ENCODE peak calls at places on chromosome 14, in eight cellular contexts. One of them, this sample, is unnamed.

GRCh38 chr14:89543420-89543790 is 126.4 kb upstream of the FOXN3 start:
- DNase-seq in WERI-Rb-1: no peak
- DNase-seq in NCI-H526: no peak
- DNase-seq in COR-L47: no peak
- DNase-seq in NCI-H1092: no peak
- DNase-seq in NCI-H1694 treated with DMSO at 0.1 percent for 48 hours: no peak
- DNase-seq in NCI-H748 treated with DMSO at 0.1 percent for 48 hours: no peak
- DNase-seq in AG08396: peak
- DNase-seq in this sample: no peak

GRCh38 chr14:64572721-64573508 is 23.2 kb downstream of the PPP1R36 start:
- DNase-seq in WERI-Rb-1: no peak
- DNase-seq in NCI-H526: peak
- DNase-seq in COR-L47: no peak
- DNase-seq in NCI-H1092: no peak
- DNase-seq in NCI-H1694 treated with DMSO at 0.1 percent for 48 hours: no peak
- DNase-seq in NCI-H748 treated with DMSO at 0.1 percent for 48 hours: no peak
- DNase-seq in AG08396: no peak
- DNase-seq in this sample: no peak

GRCh38 chr14:77648520-77649200 is 32.2 kb upstream of the SPTLC2 start:
- DNase-seq in WERI-Rb-1: no peak
- DNase-seq in NCI-H526: no peak
- DNase-seq in COR-L47: no peak
- DNase-seq in NCI-H1092: no peak
- DNase-seq in NCI-H1694 treated with DMSO at 0.1 percent for 48 hours: no peak
- DNase-seq in NCI-H748 treated with DMSO at 0.1 percent for 48 hours: no peak
- DNase-seq in AG08396: no peak
- DNase-seq in this sample: no peak

GRCh38 chr14:71107921-71108320 is 200.7 kb downstream of the PCNX1 start:
- DNase-seq in WERI-Rb-1: no peak
- DNase-seq in NCI-H526: no peak
- DNase-seq in COR-L47: no peak
- DNase-seq in NCI-H1092: no peak
- DNase-seq in NCI-H1694 treated with DMSO at 0.1 percent for 48 hours: no peak
- DNase-seq in NCI-H748 treated with DMSO at 0.1 percent for 48 hours: no peak
- DNase-seq in AG08396: no peak
- DNase-seq in this sample: no peak

GRCh38 chr14:59265808-59266207 is 77.3 kb downstream of the DAAM1 start:
- DNase-seq in WERI-Rb-1: no peak
- DNase-seq in NCI-H526: no peak
- DNase-seq in COR-L47: no peak
- DNase-seq in NCI-H1092: no peak
- DNase-seq in NCI-H1694 treated with DMSO at 0.1 percent for 48 hours: no peak
- DNase-seq in NCI-H748 treated with DMSO at 0.1 percent for 48 hours: no peak
- DNase-seq in AG08396: no peak
- DNase-seq in this sample: no peak

GRCh38 chr14:25003537-25003936 is 46.4 kb downstream of the STXBP6 start:
- DNase-seq in WERI-Rb-1: no peak
- DNase-seq in NCI-H526: no peak
- DNase-seq in COR-L47: no peak
- DNase-seq in NCI-H1092: no peak
- DNase-seq in NCI-H1694 treated with DMSO at 0.1 percent for 48 hours: no peak
- DNase-seq in NCI-H748 treated with DMSO at 0.1 percent for 48 hours: no peak
- DNase-seq in AG08396: no peak
- DNase-seq in this sample: no peak

GRCh38 chr14:104368751-104369100 is 210.8 kb upstream of the C14orf180 start:
- DNase-seq in WERI-Rb-1: no peak
- DNase-seq in NCI-H526: no peak
- DNase-seq in COR-L47: no peak
- DNase-seq in NCI-H1092: no peak
- DNase-seq in NCI-H1694 treated with DMSO at 0.1 percent for 48 hours: no peak
- DNase-seq in NCI-H748 treated with DMSO at 0.1 percent for 48 hours: no peak
- DNase-seq in AG08396: no peak
- DNase-seq in this sample: no peak

GRCh38 chr14:26917086-26917485 is 319.3 kb upstream of the NOVA1 start:
- DNase-seq in WERI-Rb-1: peak
- DNase-seq in NCI-H526: no peak
- DNase-seq in COR-L47: no peak
- DNase-seq in NCI-H1092: no peak
- DNase-seq in NCI-H1694 treated with DMSO at 0.1 percent for 48 hours: no peak
- DNase-seq in NCI-H748 treated with DMSO at 0.1 percent for 48 hours: peak
- DNase-seq in AG08396: peak
- DNase-seq in this sample: no peak

GRCh38 chr14:63777024-63777423 is 49.2 kb upstream of the SGPP1 start:
- DNase-seq in WERI-Rb-1: no peak
- DNase-seq in NCI-H526: no peak
- DNase-seq in COR-L47: no peak
- DNase-seq in NCI-H1092: no peak
- DNase-seq in NCI-H1694 treated with DMSO at 0.1 percent for 48 hours: no peak
- DNase-seq in NCI-H748 treated with DMSO at 0.1 percent for 48 hours: no peak
- DNase-seq in AG08396: peak
- DNase-seq in this sample: no peak

GRCh38 chr14:92603309-92604257 is 90.0 kb downstream of the RIN3 start:
- DNase-seq in WERI-Rb-1: no peak
- DNase-seq in NCI-H526: peak
- DNase-seq in COR-L47: peak
- DNase-seq in NCI-H1092: peak
- DNase-seq in NCI-H1694 treated with DMSO at 0.1 percent for 48 hours: peak
- DNase-seq in NCI-H748 treated with DMSO at 0.1 percent for 48 hours: peak
- DNase-seq in AG08396: peak
- DNase-seq in this sample: peak

GRCh38 chr14:102629011-102629444 is 36.6 kb downstream of the RCOR1 start:
- DNase-seq in WERI-Rb-1: no peak
- DNase-seq in NCI-H526: no peak
- DNase-seq in COR-L47: no peak
- DNase-seq in NCI-H1092: no peak
- DNase-seq in NCI-H1694 treated with DMSO at 0.1 percent for 48 hours: no peak
- DNase-seq in NCI-H748 treated with DMSO at 0.1 percent for 48 hours: no peak
- DNase-seq in AG08396: no peak
- DNase-seq in this sample: no peak

GRCh38 chr14:53055003-53055402 is 98.1 kb downstream of the DDHD1 start:
- DNase-seq in WERI-Rb-1: no peak
- DNase-seq in NCI-H526: peak
- DNase-seq in COR-L47: peak
- DNase-seq in NCI-H1092: no peak
- DNase-seq in NCI-H1694 treated with DMSO at 0.1 percent for 48 hours: peak
- DNase-seq in NCI-H748 treated with DMSO at 0.1 percent for 48 hours: peak
- DNase-seq in AG08396: peak
- DNase-seq in this sample: peak

GRCh38 chr14:95281560-95282176 is 38.0 kb downstream of the CLMN start:
- DNase-seq in WERI-Rb-1: no peak
- DNase-seq in NCI-H526: no peak
- DNase-seq in COR-L47: no peak
- DNase-seq in NCI-H1092: no peak
- DNase-seq in NCI-H1694 treated with DMSO at 0.1 percent for 48 hours: no peak
- DNase-seq in NCI-H748 treated with DMSO at 0.1 percent for 48 hours: no peak
- DNase-seq in AG08396: no peak
- DNase-seq in this sample: no peak

GRCh38 chr14:72553656-72554055 is 340.2 kb downstream of the DPF3 start:
- DNase-seq in WERI-Rb-1: no peak
- DNase-seq in NCI-H526: no peak
- DNase-seq in COR-L47: no peak
- DNase-seq in NCI-H1092: no peak
- DNase-seq in NCI-H1694 treated with DMSO at 0.1 percent for 48 hours: no peak
- DNase-seq in NCI-H748 treated with DMSO at 0.1 percent for 48 hours: no peak
- DNase-seq in AG08396: no peak
- DNase-seq in this sample: no peak

GRCh38 chr14:39289523-39289922 is 55.8 kb downstream of the MIA2 start:
- DNase-seq in WERI-Rb-1: no peak
- DNase-seq in NCI-H526: no peak
- DNase-seq in COR-L47: no peak
- DNase-seq in NCI-H1092: no peak
- DNase-seq in NCI-H1694 treated with DMSO at 0.1 percent for 48 hours: no peak
- DNase-seq in NCI-H748 treated with DMSO at 0.1 percent for 48 hours: no peak
- DNase-seq in AG08396: no peak
- DNase-seq in this sample: no peak

GRCh38 chr14:49961270-49962222 is 68.7 kb downstream of the ARF6 start:
- DNase-seq in WERI-Rb-1: no peak
- DNase-seq in NCI-H526: peak
- DNase-seq in COR-L47: no peak
- DNase-seq in NCI-H1092: no peak
- DNase-seq in NCI-H1694 treated with DMSO at 0.1 percent for 48 hours: no peak
- DNase-seq in NCI-H748 treated with DMSO at 0.1 percent for 48 hours: no peak
- DNase-seq in AG08396: no peak
- DNase-seq in this sample: no peak

GRCh38 chr14:43369710-43370109 is 1137.4 kb downstream of the FSCB start:
- DNase-seq in WERI-Rb-1: no peak
- DNase-seq in NCI-H526: no peak
- DNase-seq in COR-L47: no peak
- DNase-seq in NCI-H1092: no peak
- DNase-seq in NCI-H1694 treated with DMSO at 0.1 percent for 48 hours: no peak
- DNase-seq in NCI-H748 treated with DMSO at 0.1 percent for 48 hours: peak
- DNase-seq in AG08396: no peak
- DNase-seq in this sample: no peak

GRCh38 chr14:61076531-61076930 is 95.5 kb downstream of the SLC38A6 start:
- DNase-seq in WERI-Rb-1: no peak
- DNase-seq in NCI-H526: no peak
- DNase-seq in COR-L47: no peak
- DNase-seq in NCI-H1092: peak
- DNase-seq in NCI-H1694 treated with DMSO at 0.1 percent for 48 hours: no peak
- DNase-seq in NCI-H748 treated with DMSO at 0.1 percent for 48 hours: peak
- DNase-seq in AG08396: no peak
- DNase-seq in this sample: no peak

GRCh38 chr14:76917759-76918175 is 91.6 kb downstream of the LRRC74A start:
- DNase-seq in WERI-Rb-1: no peak
- DNase-seq in NCI-H526: peak
- DNase-seq in COR-L47: peak
- DNase-seq in NCI-H1092: peak
- DNase-seq in NCI-H1694 treated with DMSO at 0.1 percent for 48 hours: peak
- DNase-seq in NCI-H748 treated with DMSO at 0.1 percent for 48 hours: no peak
- DNase-seq in AG08396: no peak
- DNase-seq in this sample: peak

GRCh38 chr14:74555476-74556050 is 56.5 kb downstream of the LTBP2 start:
- DNase-seq in WERI-Rb-1: no peak
- DNase-seq in NCI-H526: no peak
- DNase-seq in COR-L47: no peak
- DNase-seq in NCI-H1092: no peak
- DNase-seq in NCI-H1694 treated with DMSO at 0.1 percent for 48 hours: no peak
- DNase-seq in NCI-H748 treated with DMSO at 0.1 percent for 48 hours: no peak
- DNase-seq in AG08396: no peak
- DNase-seq in this sample: no peak

GRCh38 chr14:92692822-92693226 is 55.6 kb downstream of the LGMN start:
- DNase-seq in WERI-Rb-1: no peak
- DNase-seq in NCI-H526: peak
- DNase-seq in COR-L47: peak
- DNase-seq in NCI-H1092: peak
- DNase-seq in NCI-H1694 treated with DMSO at 0.1 percent for 48 hours: peak
- DNase-seq in NCI-H748 treated with DMSO at 0.1 percent for 48 hours: peak
- DNase-seq in AG08396: no peak
- DNase-seq in this sample: peak

GRCh38 chr14:35405304-35405996 is 901 bp upstream of the NFKBIA start:
- DNase-seq in WERI-Rb-1: peak
- DNase-seq in NCI-H526: peak
- DNase-seq in COR-L47: peak
- DNase-seq in NCI-H1092: no peak
- DNase-seq in NCI-H1694 treated with DMSO at 0.1 percent for 48 hours: peak
- DNase-seq in NCI-H748 treated with DMSO at 0.1 percent for 48 hours: no peak
- DNase-seq in AG08396: no peak
- DNase-seq in this sample: no peak

GRCh38 chr14:52266782-52267181 is 716 bp upstream of the PTGDR start:
- DNase-seq in WERI-Rb-1: no peak
- DNase-seq in NCI-H526: no peak
- DNase-seq in COR-L47: no peak
- DNase-seq in NCI-H1092: no peak
- DNase-seq in NCI-H1694 treated with DMSO at 0.1 percent for 48 hours: no peak
- DNase-seq in NCI-H748 treated with DMSO at 0.1 percent for 48 hours: no peak
- DNase-seq in AG08396: peak
- DNase-seq in this sample: no peak

GRCh38 chr14:84874436-84874835 is 655.5 kb upstream of the FLRT2 start:
- DNase-seq in WERI-Rb-1: no peak
- DNase-seq in NCI-H526: no peak
- DNase-seq in COR-L47: no peak
- DNase-seq in NCI-H1092: no peak
- DNase-seq in NCI-H1694 treated with DMSO at 0.1 percent for 48 hours: no peak
- DNase-seq in NCI-H748 treated with DMSO at 0.1 percent for 48 hours: no peak
- DNase-seq in AG08396: no peak
- DNase-seq in this sample: no peak

GRCh38 chr14:62897057-62897456 is 148.2 kb downstream of the KCNH5 start:
- DNase-seq in WERI-Rb-1: no peak
- DNase-seq in NCI-H526: no peak
- DNase-seq in COR-L47: no peak
- DNase-seq in NCI-H1092: no peak
- DNase-seq in NCI-H1694 treated with DMSO at 0.1 percent for 48 hours: no peak
- DNase-seq in NCI-H748 treated with DMSO at 0.1 percent for 48 hours: no peak
- DNase-seq in AG08396: no peak
- DNase-seq in this sample: no peak

GRCh38 chr14:106378191-106378590 is 851.8 kb downstream of the TMEM121 start:
- DNase-seq in WERI-Rb-1: no peak
- DNase-seq in NCI-H526: peak
- DNase-seq in COR-L47: no peak
- DNase-seq in NCI-H1092: no peak
- DNase-seq in NCI-H1694 treated with DMSO at 0.1 percent for 48 hours: no peak
- DNase-seq in NCI-H748 treated with DMSO at 0.1 percent for 48 hours: no peak
- DNase-seq in AG08396: no peak
- DNase-seq in this sample: no peak